ENCODE peak calls at places on chromosomes 7 and 10, in four cellular contexts. One of them, this sample, is unnamed.

GRCh38 chr10:122499012-122499411 is 37.7 kb downstream of the HTRA1 start:
- DNase-seq in NCI-H2081: no peak
- DNase-seq in HT1080: no peak
- DNase-seq in breast epithelium: no peak
- DNase-seq in this sample: no peak

GRCh38 chr7:44244282-44244681 is 43.5 kb downstream of the YKT6 start:
- DNase-seq in NCI-H2081: no peak
- DNase-seq in breast epithelium: no peak
- DNase-seq in HT1080: no peak
- DNase-seq in this sample: no peak

GRCh38 chr7:121305109-121305508 is 23.7 kb upstream of the WNT16 start:
- DNase-seq in breast epithelium: no peak
- DNase-seq in NCI-H2081: no peak
- DNase-seq in HT1080: no peak
- DNase-seq in this sample: no peak

GRCh38 chr10:46247808-46248569 is 38.8 kb upstream of the ANTXRL start:
- DNase-seq in HT1080: no peak
- DNase-seq in breast epithelium: peak; percentile 8
- DNase-seq in NCI-H2081: no peak
- DNase-seq in this sample: no peak

GRCh38 chr7:140304071-140304799 is 94.1 kb downstream of the SLC37A3 start:
- DNase-seq in HT1080: peak; percentile 10
- DNase-seq in breast epithelium: no peak
- DNase-seq in NCI-H2081: no peak
- DNase-seq in this sample: no peak

GRCh38 chr10:31819393-31819820 is 109.2 kb downstream of the ARHGAP12 start:
- DNase-seq in breast epithelium: no peak
- DNase-seq in HT1080: no peak
- DNase-seq in NCI-H2081: no peak
- DNase-seq in this sample: no peak

GRCh38 chr10:124996127-124996853 is 54.4 kb downstream of the ZRANB1 start:
- DNase-seq in NCI-H2081: no peak
- DNase-seq in HT1080: no peak
- DNase-seq in breast epithelium: no peak
- DNase-seq in this sample: no peak

GRCh38 chr7:42883950-42884349 is 27.9 kb downstream of the C7orf25 start:
- DNase-seq in NCI-H2081: no peak
- DNase-seq in breast epithelium: no peak
- DNase-seq in HT1080: peak; percentile 84
- DNase-seq in this sample: no peak

GRCh38 chr10:14617850-14618249 is 156.8 kb downstream of the FAM107B start:
- DNase-seq in NCI-H2081: no peak
- DNase-seq in breast epithelium: no peak
- DNase-seq in HT1080: peak; percentile 25
- DNase-seq in this sample: peak; percentile 14

GRCh38 chr7:114879554-114879953 is 42.3 kb upstream of the MDFIC start:
- DNase-seq in NCI-H2081: no peak
- DNase-seq in breast epithelium: no peak
- DNase-seq in HT1080: no peak
- DNase-seq in this sample: no peak

GRCh38 chr7:91314591-91315323 is 50.5 kb downstream of the FZD1 start:
- DNase-seq in breast epithelium: no peak
- DNase-seq in NCI-H2081: no peak
- DNase-seq in HT1080: no peak
- DNase-seq in this sample: no peak

GRCh38 chr10:22912763-22913389 is 15.0 kb upstream of the ARMC3 start:
- DNase-seq in HT1080: no peak
- DNase-seq in breast epithelium: no peak
- DNase-seq in NCI-H2081: no peak
- DNase-seq in this sample: no peak

GRCh38 chr7:33410266-33410665 is 280.9 kb downstream of the BBS9 start:
- DNase-seq in breast epithelium: no peak
- DNase-seq in HT1080: no peak
- DNase-seq in NCI-H2081: no peak
- DNase-seq in this sample: no peak

GRCh38 chr7:93147358-93147757 is 827 bp downstream of the SAMD9L start:
- DNase-seq in NCI-H2081: no peak
- DNase-seq in HT1080: peak; percentile 52
- DNase-seq in breast epithelium: no peak
- DNase-seq in this sample: peak; percentile 49

GRCh38 chr10:132549416-132549815 is 11.8 kb downstream of the INPP5A start:
- DNase-seq in HT1080: no peak
- DNase-seq in NCI-H2081: no peak
- DNase-seq in breast epithelium: no peak
- DNase-seq in this sample: no peak

GRCh38 chr7:139396323-139396951 is 36.7 kb downstream of the LUC7L2 start:
- DNase-seq in NCI-H2081: no peak
- DNase-seq in HT1080: no peak
- DNase-seq in breast epithelium: no peak
- DNase-seq in this sample: no peak

GRCh38 chr10:122992031-122992585 is 11.9 kb downstream of the PSTK start:
- DNase-seq in breast epithelium: no peak
- DNase-seq in NCI-H2081: no peak
- DNase-seq in HT1080: no peak
- DNase-seq in this sample: no peak

This sample was measured in GDM1.